ENCODE peak calls at places on chromosomes 3 and 15, in five cellular contexts. X, F, B, M and U are unnamed samples.

GRCh38 chr15:56031836-56032235 is 38.4 kb upstream of the NEDD4 start:
- DNase-seq in F (no peak), M (no peak), B (no peak), X (no peak), U (no peak)

GRCh38 chr3:179688847-179689246 is 36.0 kb downstream of the USP13 start:
- DNase-seq in X (no peak), F (no peak), M (no peak), B (no peak), U (no peak)

GRCh38 chr15:93563218-93563617 is 474.2 kb upstream of the RGMA start:
- DNase-seq in X (no peak), B (no peak), F (no peak), M (no peak), U (no peak)

GRCh38 chr3:171979081-171979480 is 60.3 kb upstream of the FNDC3B start:
- DNase-seq in M (no peak), F (no peak), B (no peak), X (no peak), U (no peak)

GRCh38 chr3:184160456-184160855 is 5.3 kb downstream of the DVL3 start:
- DNase-seq in B (no peak), M (no peak), F (no peak), X (no peak), U (no peak)

GRCh38 chr3:190044142-190044541 is 76.6 kb downstream of the P3H2 start:
- DNase-seq in F (no peak), M (no peak), B (no peak), X (no peak), U (no peak)

GRCh38 chr3:9727743-9728142 is 3.8 kb upstream of the BRPF1 start:
- DNase-seq in B (no peak), F (no peak), X (no peak), M (no peak), U (no peak)

GRCh38 chr3:33440578-33441321 is 545 bp upstream of the UBP1 start:
- DNase-seq in M (peak; percentile 95), F (peak; percentile 87), X (peak; percentile 100), B (peak; percentile 89), U (peak; percentile 95)

GRCh38 chr3:183317886-183318845 is 65.1 kb downstream of the B3GNT5 start:
- DNase-seq in M (no peak), F (no peak), X (no peak), B (no peak), U (no peak)

GRCh38 chr15:69526086-69526485 is 73.5 kb downstream of the RPLP1 start:
- DNase-seq in X (no peak), F (no peak), M (no peak), B (no peak), U (no peak)

GRCh38 chr15:75089781-75090734 is 66.7 kb downstream of the PPCDC start:
- DNase-seq in B (no peak), F (no peak), X (peak; percentile 78), M (peak; percentile 56), U (no peak)

GRCh38 chr3:128492353-128493220 is at the start of gene GATA2:
- DNase-seq in F (no peak), B (no peak), M (peak; percentile 56), X (peak; percentile 25), U (peak; percentile 14)

GRCh38 chr3:120224249-120224648 is 60.8 kb downstream of the GPR156 start:
- DNase-seq in B (no peak), M (no peak), F (no peak), X (no peak), U (no peak)

GRCh38 chr3:29176501-29176900 is 104.4 kb upstream of the RBMS3 start:
- DNase-seq in X (peak; percentile 18), B (no peak), M (no peak), F (no peak), U (no peak)

GRCh38 chr3:141294848-141295247 is 63.2 kb downstream of the PXYLP1 start:
- DNase-seq in F (no peak), B (no peak), X (no peak), M (no peak), U (no peak)

GRCh38 chr15:86483936-86484335 is 404.3 kb downstream of the AGBL1 start:
- DNase-seq in F (no peak), X (no peak), B (no peak), M (no peak), U (no peak)

GRCh38 chr15:90895571-90896117 is 7.5 kb upstream of the MAN2A2 start:
- DNase-seq in B (no peak), M (no peak), F (no peak), X (no peak), U (no peak)

GRCh38 chr15:68380456-68380855 is 51.5 kb downstream of the ITGA11 start:
- DNase-seq in M (no peak), X (no peak), F (peak; percentile 3), B (no peak), U (no peak)

GRCh38 chr3:140521751-140522445 is 156.0 kb upstream of the TRIM42 start:
- DNase-seq in M (no peak), B (no peak), X (no peak), F (no peak), U (no peak)

GRCh38 chr15:51812598-51812997 is 16.9 kb upstream of the TMOD3 start:
- DNase-seq in F (no peak), M (no peak), B (no peak), X (no peak), U (no peak)

GRCh38 chr3:183896610-183897009 is 11.9 kb upstream of the PARL start:
- DNase-seq in M (no peak), X (no peak), F (no peak), B (no peak), U (no peak)

GRCh38 chr15:64251658-64252057 is 88.8 kb upstream of the PPIB start:
- DNase-seq in X (no peak), B (no peak), M (no peak), F (no peak), U (no peak)

GRCh38 chr3:115819785-115820384 is 196.6 kb downstream of the GAP43 start:
- DNase-seq in M (peak; percentile 90), X (peak; percentile 68), F (peak; percentile 71), B (peak; percentile 61), U (peak; percentile 44)

GRCh38 chr3:152916753-152917279 is 81.9 kb downstream of the P2RY1 start:
- DNase-seq in M (no peak), F (no peak), B (no peak), X (no peak), U (no peak)

DNA sequence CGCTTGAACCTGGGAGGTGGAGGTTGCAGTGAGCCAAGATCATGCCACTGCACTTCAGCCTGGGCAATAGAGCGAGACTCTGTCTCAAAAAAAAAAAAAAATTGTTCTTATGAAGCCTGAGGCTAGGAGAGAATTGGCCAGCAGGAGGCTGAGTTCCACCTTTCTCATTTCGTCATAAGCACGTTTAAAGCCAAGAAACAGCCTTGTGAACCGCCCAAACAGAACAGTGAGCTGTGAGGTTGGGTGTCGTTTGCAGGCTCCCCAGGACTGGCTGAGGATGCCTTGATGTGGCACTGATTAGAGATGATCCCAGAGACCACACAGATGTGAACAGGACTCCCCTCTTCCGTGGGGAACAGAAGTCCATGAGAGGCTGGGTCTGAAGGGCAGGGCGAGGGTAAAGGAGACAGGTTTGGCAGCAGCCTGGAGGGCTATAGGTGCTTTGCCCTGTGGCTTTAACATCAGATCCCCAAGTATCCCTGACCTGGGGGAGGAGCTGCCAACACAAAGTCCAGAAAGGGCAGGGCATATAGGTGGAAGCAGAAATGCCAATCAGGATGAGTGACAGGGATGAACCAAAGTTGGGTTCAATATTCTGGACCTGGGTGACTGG is 52.9 kb downstream of the CLEC3B start:
- DNase-seq in B (no peak), X (no peak), F (peak; percentile 49), M (no peak), U (no peak)
- TF ChIP-seq CTCF in B (peak; percentile 27), X (no peak), F (peak; percentile 37), M (peak; percentile 15), U (no peak)

DNA sequence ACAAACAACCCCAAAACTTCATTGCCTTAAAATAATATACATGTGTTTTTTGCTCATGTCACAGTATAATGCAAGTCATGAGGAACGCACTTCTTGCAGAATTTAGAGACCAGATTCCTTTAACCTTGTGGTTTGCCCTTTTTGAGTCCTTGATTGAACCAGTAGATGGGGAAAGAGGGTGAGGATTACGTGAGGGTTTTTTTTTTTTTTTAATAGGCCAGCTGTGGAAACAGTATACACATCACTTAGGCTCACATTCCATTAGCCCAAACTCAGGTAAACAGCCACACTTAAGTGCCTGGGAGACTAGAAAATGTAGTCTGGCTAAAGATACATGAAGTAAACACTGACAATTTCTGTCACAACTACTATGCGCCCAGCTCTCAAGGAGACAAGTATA is 114.9 kb upstream of the MLF1 start:
- DNase-seq in F (no peak), B (no peak), X (no peak), M (no peak), U (no peak)
- TF ChIP-seq CTCF in F (no peak), B (no peak), X (no peak), M (no peak), U (no peak)

DNA sequence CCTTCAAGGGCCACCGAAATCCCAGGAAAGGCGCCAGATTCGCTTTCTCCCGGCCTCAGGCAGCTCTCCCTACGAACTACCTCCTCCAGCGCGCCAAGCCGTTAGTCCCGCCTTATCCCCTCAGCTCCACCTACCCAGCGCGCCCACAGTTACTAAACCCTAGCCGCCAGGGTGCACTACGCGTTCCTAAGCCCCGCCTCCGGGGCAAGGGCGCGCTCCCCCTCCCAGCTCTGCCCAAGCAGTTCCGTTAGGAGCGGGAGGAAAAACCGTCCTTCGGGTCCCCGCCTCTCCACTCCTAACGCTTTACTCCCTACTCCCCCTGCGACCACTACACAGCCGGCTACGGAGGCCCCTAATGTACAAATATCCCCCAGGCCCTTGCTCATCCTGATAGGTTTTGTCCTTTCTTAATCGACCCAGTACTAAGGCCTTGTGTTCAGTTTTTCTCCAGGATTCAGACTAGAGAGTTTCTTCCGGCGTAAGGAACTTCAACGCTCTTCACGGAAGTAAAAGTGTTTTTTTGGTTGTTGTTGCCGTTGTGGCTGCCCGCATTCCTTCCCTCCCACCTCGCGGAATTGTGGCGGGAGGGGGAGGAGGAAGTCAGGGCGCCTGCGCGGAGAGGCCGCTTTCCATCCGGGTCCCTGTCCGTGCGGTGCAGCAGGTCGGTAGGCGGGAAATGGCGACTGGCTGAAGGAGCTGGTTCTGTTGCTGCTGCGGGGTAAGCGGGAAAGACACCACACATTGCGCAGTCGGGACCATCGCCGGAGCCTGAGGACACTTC is at the start of gene CTDSPL2:
- DNase-seq in F (peak; percentile 98), X (peak; percentile 99), M (peak; percentile 99), B (peak; percentile 94), U (peak; percentile 93)
- TF ChIP-seq CTCF in F (no peak), X (no peak), M (peak; percentile 37), B (no peak), U (no peak)

GRCh38 chr3:65876028-65876420 is 162.7 kb downstream of the MAGI1 start:
- DNase-seq in M (no peak), F (no peak), X (no peak), B (no peak), U (no peak)

GRCh38 chr3:65875395-65876027 is 163.2 kb downstream of the MAGI1 start:
- DNase-seq in M (no peak), X (no peak), F (no peak), B (no peak), U (no peak)

GRCh38 chr3:65871305-65872141 is 167.2 kb downstream of the MAGI1 start:
- DNase-seq in M (peak; percentile 68), B (peak; percentile 50), F (peak; percentile 88), X (peak; percentile 52), U (no peak)

GRCh38 chr3:65873869-65874268 is 164.8 kb downstream of the MAGI1 start:
- DNase-seq in F (no peak), M (no peak), X (no peak), B (no peak), U (no peak)

DNA sequence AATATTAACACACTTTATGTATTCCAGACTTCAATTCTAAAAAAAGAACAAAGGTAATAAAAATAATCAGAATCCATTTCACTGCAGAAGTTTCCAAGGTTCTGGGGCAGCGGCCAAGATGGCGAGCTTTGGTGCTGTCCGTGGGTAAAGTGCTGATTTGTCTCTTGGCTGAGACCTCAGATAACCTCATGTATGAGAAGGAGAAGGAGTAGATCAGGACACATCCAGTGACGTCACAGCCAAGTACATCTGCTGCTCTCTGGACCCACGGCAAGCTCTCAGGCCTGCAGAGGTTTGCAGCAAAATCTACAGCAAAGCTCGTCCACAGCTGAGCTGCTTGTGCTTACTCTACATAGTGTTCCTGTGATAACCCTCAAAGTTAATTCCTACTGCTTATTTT is 165.7 kb downstream of the MAGI1 start:
- DNase-seq in B (no peak), X (peak; percentile 10), M (peak; percentile 55), F (no peak), U (no peak)
- TF ChIP-seq CTCF in B (no peak), X (no peak), M (no peak), F (no peak), U (no peak)